ENCODE peak calls at places on chromosome 20, in ten cellular contexts. F is GM12892, B is GM12891, M is transverse colon, P is stomach, R is prostate gland, S is HCT116, Q is sigmoid colon, I is breast epithelium, W is spleen. N is an unnamed sample.

GRCh38 chr20:49367113-49367512 is 89.3 kb upstream of the ZNFX1 start:
- DNase-seq in F (no peak), B (no peak), M (no peak), P (no peak), R (no peak), S (no peak), Q (no peak), I (no peak), W (no peak), N (no peak)

GRCh38 chr20:11207749-11208502 is 534.1 kb upstream of the JAG1 start:
- DNase-seq in F (no peak), B (no peak), M (no peak), P (peak; percentile 67), R (no peak), S (peak; percentile 86), Q (no peak), I (no peak), W (no peak), N (no peak)

GRCh38 chr20:42649716-42650115 is 540.0 kb downstream of the PTPRT start:
- DNase-seq in F (no peak), B (no peak), M (no peak), P (no peak), R (no peak), S (no peak), Q (no peak), I (no peak), W (no peak), N (peak; percentile 74)

GRCh38 chr20:517221-517620 is 26.4 kb downstream of the CSNK2A1 start:
- DNase-seq in F (no peak), B (no peak), M (no peak), P (no peak), R (no peak), S (no peak), Q (no peak), I (no peak), W (no peak), N (no peak)

GRCh38 chr20:49039854-49040253 is 6.3 kb upstream of the CSE1L start:
- DNase-seq in F (no peak), B (no peak), M (no peak), P (no peak), R (no peak), S (no peak), Q (no peak), I (no peak), W (no peak), N (no peak)

GRCh38 chr20:14384820-14385740 is 47.7 kb upstream of the FLRT3 start:
- DNase-seq in F (no peak), B (no peak), M (no peak), P (no peak), R (no peak), S (no peak), Q (no peak), I (no peak), W (no peak), N (no peak)

GRCh38 chr20:9392892-9393857 is 121.2 kb upstream of the LAMP5 start:
- DNase-seq in F (no peak), B (no peak), M (peak; percentile 46), P (peak; percentile 67), R (peak; percentile 39), S (peak; percentile 41), Q (peak; percentile 82), I (no peak), W (no peak), N (no peak)

GRCh38 chr20:36543187-36544133 is 2.1 kb downstream of the MYL9 start:
- DNase-seq in F (no peak), B (no peak), M (peak; percentile 60), P (no peak), R (no peak), S (no peak), Q (peak; percentile 92), I (no peak), W (peak; percentile 67), N (no peak)

GRCh38 chr20:11368537-11368936 is 549.2 kb upstream of the BTBD3 start:
- DNase-seq in F (no peak), B (no peak), M (no peak), P (no peak), R (no peak), S (no peak), Q (no peak), I (no peak), W (no peak), N (no peak)

GRCh38 chr20:6489361-6490154 is 277.9 kb upstream of the BMP2 start:
- DNase-seq in F (no peak), B (no peak), M (no peak), P (no peak), R (no peak), S (no peak), Q (no peak), I (no peak), W (no peak), N (no peak)

GRCh38 chr20:33578510-33578909 is 83.6 kb upstream of the C20orf144 start:
- DNase-seq in F (no peak), B (no peak), M (no peak), P (no peak), R (no peak), S (no peak), Q (no peak), I (no peak), W (no peak), N (no peak)

GRCh38 chr20:62441986-62442539 is 14.7 kb upstream of the RBBP8NL start:
- DNase-seq in F (no peak), B (no peak), M (no peak), P (no peak), R (no peak), S (no peak), Q (no peak), I (no peak), W (no peak), N (no peak)

GRCh38 chr20:8043687-8044278 is 24.2 kb upstream of the TMX4 start:
- DNase-seq in F (no peak), B (peak; percentile 14), M (no peak), P (no peak), R (peak; percentile 60), S (peak; percentile 60), Q (no peak), I (no peak), W (no peak), N (no peak)

GRCh38 chr20:539848-540247 is 3.7 kb downstream of the CSNK2A1 start:
- DNase-seq in F (no peak), B (no peak), M (no peak), P (no peak), R (no peak), S (no peak), Q (no peak), I (no peak), W (no peak), N (no peak)

GRCh38 chr20:14696937-14697336 is 359.5 kb upstream of the FLRT3 start:
- DNase-seq in F (no peak), B (no peak), M (peak; percentile 12), P (no peak), R (no peak), S (no peak), Q (no peak), I (no peak), W (no peak), N (no peak)

GRCh38 chr20:20741067-20742045 is 28.9 kb upstream of the RALGAPA2 start:
- DNase-seq in F (no peak), B (no peak), M (no peak), P (peak; percentile 56), R (no peak), S (no peak), Q (no peak), I (no peak), W (no peak), N (no peak)

GRCh38 chr20:50745634-50746137 is 14.3 kb downstream of the PARD6B start:
- DNase-seq in F (no peak), B (no peak), M (peak; percentile 35), P (no peak), R (no peak), S (no peak), Q (no peak), I (no peak), W (no peak), N (no peak)
- TF ChIP-seq POLR2AphosphoS5 in F (no peak), B (no peak), M (no peak), P (no peak), R (no peak), S (no peak), Q (no peak), I (no peak), W (no peak), N (no peak)

DNA sequence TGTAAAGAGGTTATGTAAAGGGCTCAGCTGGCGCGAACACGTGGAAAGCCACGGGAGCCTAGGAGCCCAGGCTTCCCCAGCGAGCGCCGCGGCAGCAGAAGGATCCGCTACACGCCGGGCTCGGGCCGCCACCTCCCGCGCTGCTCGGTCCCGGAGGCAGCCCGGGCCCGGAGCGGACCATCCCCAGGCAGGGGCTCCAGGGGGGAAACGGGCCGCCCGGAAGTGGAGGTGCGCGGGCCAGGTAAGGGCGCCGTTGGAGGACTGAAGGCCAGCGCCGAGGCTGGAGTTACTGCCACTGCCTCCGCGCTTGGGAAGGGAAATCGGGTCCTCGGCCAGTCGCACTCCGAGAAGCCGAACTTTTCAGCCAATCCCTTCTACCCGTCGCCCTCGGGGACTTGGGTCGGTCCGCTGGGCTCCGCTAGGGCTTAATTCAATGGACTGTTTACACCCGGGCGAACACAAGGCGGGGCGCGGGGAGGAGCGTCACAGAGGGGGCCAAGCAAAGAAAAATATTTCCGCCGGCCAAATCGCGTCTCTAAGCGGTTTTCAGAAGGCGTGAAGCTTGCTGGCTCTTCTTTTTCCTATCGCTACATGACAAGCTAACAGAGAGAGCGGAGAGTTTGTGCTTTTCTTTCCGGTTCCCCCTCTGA is 433 bp downstream of the STK35 start:
- DNase-seq in F (peak; percentile 83), B (peak; percentile 87), M (peak; percentile 91), P (peak; percentile 91), R (peak; percentile 88), S (peak; percentile 91), Q (peak; percentile 95), I (peak; percentile 89), W (peak; percentile 97), N (peak; percentile 97)
- TF ChIP-seq POLR2A in F (peak; percentile 92), B (peak; percentile 81), M (no peak), P (no peak), R (peak; percentile 44), S (peak; percentile 85), Q (no peak), I (no peak), W (no peak), N (peak; percentile 8)

DNA sequence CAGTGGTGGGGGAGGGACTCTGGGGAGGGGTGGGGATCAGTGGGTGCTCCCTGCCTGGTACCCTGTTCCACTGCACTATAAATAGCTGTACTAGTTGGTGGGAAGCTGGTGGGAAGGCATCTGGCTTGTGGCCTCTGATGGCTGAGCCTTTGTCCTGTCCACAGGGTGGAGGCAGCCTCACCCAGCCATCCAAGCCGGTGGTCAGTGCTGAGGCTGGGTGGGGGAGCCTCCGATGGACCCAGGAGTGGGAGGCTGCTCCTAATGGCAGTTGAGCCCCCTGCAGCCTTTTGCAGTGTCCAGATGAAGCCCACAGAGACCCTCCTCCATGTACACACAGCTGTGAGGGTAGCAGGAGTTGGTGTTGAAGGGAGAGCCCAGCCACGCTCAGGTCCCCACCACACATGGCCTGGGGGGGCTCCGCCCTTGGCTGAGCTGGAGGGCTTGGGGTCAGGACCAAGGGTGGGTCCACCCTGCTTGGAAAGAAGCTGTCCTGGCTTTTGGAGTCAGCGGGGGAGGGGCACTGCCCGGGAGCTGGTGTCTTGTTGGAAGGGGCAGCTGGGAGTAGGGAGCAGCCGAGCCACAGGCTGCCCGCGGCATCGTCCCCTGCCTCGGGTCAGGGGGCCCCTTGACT is 2.5 kb downstream of the PPDPF start:
- DNase-seq in F (no peak), B (no peak), M (no peak), P (no peak), R (no peak), S (no peak), Q (no peak), I (no peak), W (peak; percentile 75), N (no peak)
- TF ChIP-seq POLR2AphosphoS5 in F (peak; percentile 28), B (no peak), M (no peak), P (no peak), R (no peak), S (peak; percentile 33), Q (no peak), I (no peak), W (no peak), N (no peak)

GRCh38 chr20:32115196-32115767 is 5.8 kb downstream of the TM9SF4 start:
- DNase-seq in F (no peak), B (no peak), M (no peak), P (no peak), R (no peak), S (no peak), Q (no peak), I (no peak), W (no peak), N (no peak)
- TF ChIP-seq POLR2A in F (no peak), B (no peak), M (no peak), P (no peak), R (no peak), S (no peak), Q (no peak), I (no peak), W (no peak), N (no peak)

N was measured in esophagus muscularis mucosa.